ENCODE peak calls at places on chromosomes 16 and 17, in five cellular contexts. V is stimulated activated CD4-positive, alpha-beta T cell treated with anti-CD3 and anti-CD28 coated beads, TNF-alpha, amount 100 ng/mL, for 48 hours; L is RPMI8226; R is SK-N-DZ; F is neural progenitor cell. K is an unnamed sample.

GRCh38 chr17:59638553-59638952 is 18.9 kb downstream of the CLTC start:
- DNase-seq in V (no peak), L (no peak), R (no peak), F (no peak), K (no peak)

GRCh38 chr16:53642094-53642493 is 61.6 kb downstream of the RPGRIP1L start:
- DNase-seq in V (no peak), L (no peak), R (no peak), F (no peak), K (no peak)

GRCh38 chr16:3824121-3824795 is 56.3 kb downstream of the CREBBP start:
- DNase-seq in V (no peak), L (no peak), R (no peak), F (no peak), K (no peak)

GRCh38 chr17:67829331-67829730 is 4.0 kb downstream of the BPTF start:
- DNase-seq in V (peak), L (no peak), R (no peak), F (peak), K (peak)

GRCh38 chr16:88455610-88456355 is 2.7 kb downstream of the ZFPM1 start:
- DNase-seq in V (peak), L (peak), R (no peak), F (peak), K (peak)

GRCh38 chr17:2395258-2396170 is 5.3 kb downstream of the MNT start:
- DNase-seq in V (no peak), L (no peak), R (peak), F (no peak), K (peak)

GRCh38 chr16:65524997-65525396 is 403.1 kb upstream of the CDH11 start:
- DNase-seq in V (no peak), L (no peak), R (no peak), F (no peak), K (no peak)

GRCh38 chr17:76159157-76159556 is 18.1 kb upstream of the FOXJ1 start:
- DNase-seq in V (no peak), L (no peak), R (no peak), F (no peak), K (no peak)

GRCh38 chr16:79815049-79815448 is 214.5 kb upstream of the MAF start:
- DNase-seq in V (no peak), L (no peak), R (no peak), F (no peak), K (no peak)

GRCh38 chr16:51822471-51822870 is 671.4 kb upstream of the SALL1 start:
- DNase-seq in V (no peak), L (no peak), R (peak), F (no peak), K (no peak)

GRCh38 chr17:8766731-8767130 is 8.4 kb upstream of the SPDYE4 start:
- DNase-seq in V (no peak), L (no peak), R (no peak), F (no peak), K (no peak)

GRCh38 chr17:6303664-6304063 is 131.3 kb downstream of the AIPL1 start:
- DNase-seq in V (peak), L (peak), R (no peak), F (peak), K (peak)